ENCODE peak calls at places on chromosomes 1 and 21, in nine cellular contexts. M, G, F, S, I, W, H, C and X are unnamed samples.

GRCh38 chr1:228457017-228457395 is 30.2 kb upstream of the RNF187 start:
- DNase-seq in C (no peak), F (no peak), W (no peak), M (no peak), S (no peak), G (no peak), I (no peak), H (no peak), X (no peak)

GRCh38 chr1:110424699-110425098 is 17.2 kb upstream of the LAMTOR5 start:
- DNase-seq in F (no peak), M (no peak), H (no peak), C (no peak), G (no peak), I (no peak), S (peak; percentile 35), W (no peak), X (no peak)

GRCh38 chr1:147892216-147892615 is 10.4 kb upstream of the GJA8 start:
- DNase-seq in M (no peak), C (peak; percentile 34), F (no peak), G (no peak), S (peak; percentile 27), I (no peak), H (no peak), W (peak; percentile 17), X (no peak)

GRCh38 chr1:6103111-6103853 is 57.6 kb downstream of the KCNAB2 start:
- DNase-seq in I (no peak), C (no peak), S (no peak), G (no peak), H (no peak), M (no peak), W (no peak), F (no peak), X (no peak)

GRCh38 chr1:8866792-8867415 is 11.6 kb downstream of the ENO1 start:
- DNase-seq in S (no peak), G (no peak), F (no peak), H (no peak), I (no peak), M (no peak), W (peak; percentile 48), C (no peak), X (no peak)

GRCh38 chr1:183958958-183959357 is 78.6 kb downstream of the COLGALT2 start:
- DNase-seq in H (no peak), F (no peak), W (no peak), G (no peak), S (no peak), I (no peak), M (no peak), C (no peak), X (no peak)

GRCh38 chr1:223225061-223225460 is 82.0 kb upstream of the TLR5 start:
- DNase-seq in F (no peak), M (no peak), S (no peak), G (no peak), H (no peak), W (no peak), I (peak; percentile 7), C (no peak), X (no peak)

GRCh38 chr1:25566730-25567341 is 23.4 kb downstream of the LDLRAP1 start:
- DNase-seq in F (no peak), W (peak; percentile 86), H (no peak), C (no peak), S (no peak), I (no peak), G (no peak), M (no peak), X (peak; percentile 86)

GRCh38 chr1:38923607-38924006 is 18.0 kb downstream of the RHBDL2 start:
- DNase-seq in G (no peak), I (no peak), C (no peak), W (no peak), M (no peak), F (no peak), S (no peak), H (no peak), X (no peak)

GRCh38 chr1:206631085-206631509 is 4.2 kb upstream of the DYRK3 start:
- DNase-seq in W (peak; percentile 74), F (no peak), C (peak; percentile 74), S (peak; percentile 76), G (peak; percentile 78), H (peak; percentile 75), M (no peak), I (no peak), X (peak; percentile 51)

GRCh38 chr21:21631961-21632360 is 633.8 kb downstream of the NCAM2 start:
- DNase-seq in F (no peak), M (no peak), H (no peak), I (no peak), S (no peak), W (no peak), G (no peak), C (no peak), X (peak; percentile 45)

GRCh38 chr1:216749219-216749618 is 26.0 kb upstream of the ESRRG start:
- DNase-seq in C (no peak), W (no peak), F (no peak), G (no peak), H (no peak), I (no peak), S (no peak), M (no peak), X (no peak)

GRCh38 chr1:168288311-168289052 is 7.8 kb downstream of the TBX19 start:
- DNase-seq in G (no peak), I (no peak), F (no peak), W (peak; percentile 57), H (no peak), S (peak; percentile 44), M (no peak), C (no peak), X (no peak)

GRCh38 chr1:117067528-117068370 is 7.6 kb downstream of the TTF2 start:
- DNase-seq in I (no peak), H (peak; percentile 50), C (peak; percentile 33), F (no peak), G (peak; percentile 40), S (peak; percentile 66), W (peak; percentile 58), M (no peak), X (no peak)